ENCODE peak calls at places on chromosome 4, in five cellular contexts. D is fibroblast of pulmonary artery, C is LNCaP clone FGC, X is suprapubic skin, Z is choroid plexus epithelial cell. Y is an unnamed sample.

GRCh38 chr4:52069566-52069965 is 18.5 kb downstream of the SPATA18 start:
- DNase-seq in D (no peak), C (no peak), X (no peak), Z (no peak), Y (peak; percentile 67)

GRCh38 chr4:81152839-81153713 is 61.9 kb downstream of the PRKG2 start:
- DNase-seq in D (no peak), C (no peak), X (no peak), Z (no peak), Y (no peak)

GRCh38 chr4:8323947-8324555 is 54.5 kb downstream of the HTRA3 start:
- DNase-seq in D (no peak), C (no peak), X (no peak), Z (no peak), Y (no peak)

GRCh38 chr4:156934259-156934635 is 37.4 kb downstream of the PDGFC start:
- DNase-seq in D (no peak), C (no peak), X (no peak), Z (no peak), Y (no peak)

GRCh38 chr4:121370729-121371325 is 10.0 kb downstream of the QRFPR start:
- DNase-seq in D (peak; percentile 64), C (no peak), X (no peak), Z (peak; percentile 67), Y (peak; percentile 80)

GRCh38 chr4:62377245-62377644 is 1177.1 kb downstream of the ADGRL3 start:
- DNase-seq in D (no peak), C (no peak), X (no peak), Z (no peak), Y (no peak)

GRCh38 chr4:49032440-49033161 is 46.5 kb downstream of the CWH43 start:
- DNase-seq in D (peak; percentile 41), C (peak; percentile 10), X (no peak), Z (peak; percentile 32), Y (peak; percentile 7)

GRCh38 chr4:43242611-43243010 is 350.1 kb downstream of the GRXCR1 start:
- DNase-seq in D (peak; percentile 64), C (no peak), X (no peak), Z (peak; percentile 56), Y (no peak)

GRCh38 chr4:70838972-70839536 is 636 bp downstream of the GRSF1 start:
- DNase-seq in D (peak; percentile 60), C (no peak), X (peak; percentile 82), Z (peak; percentile 59), Y (peak; percentile 83)

GRCh38 chr4:7420661-7421040 is 14.1 kb downstream of the PSAPL1 start:
- DNase-seq in D (no peak), C (no peak), X (peak; percentile 47), Z (no peak), Y (no peak)

GRCh38 chr4:26687728-26688127 is 103.8 kb downstream of the TBC1D19 start:
- DNase-seq in D (peak; percentile 74), C (no peak), X (no peak), Z (peak; percentile 90), Y (peak; percentile 78)

GRCh38 chr4:13541720-13542576 is 2.4 kb downstream of the NKX3-2 start:
- DNase-seq in D (no peak), C (no peak), X (no peak), Z (no peak), Y (no peak)

GRCh38 chr4:67332627-67333026 is 212.7 kb downstream of the CENPC start:
- DNase-seq in D (peak; percentile 3), C (no peak), X (no peak), Z (peak; percentile 19), Y (no peak)

GRCh38 chr4:166165829-166166420 is 292.9 kb downstream of the TLL1 start:
- DNase-seq in D (peak; percentile 92), C (peak; percentile 56), X (no peak), Z (peak; percentile 85), Y (peak; percentile 92)

GRCh38 chr4:1208970-1209704 is 36.8 kb upstream of the SPON2 start:
- DNase-seq in D (peak; percentile 60), C (peak; percentile 83), X (peak; percentile 65), Z (peak; percentile 65), Y (peak; percentile 40)

GRCh38 chr4:156295676-156296075 is 342.0 kb upstream of the CTSO start:
- DNase-seq in D (no peak), C (no peak), X (no peak), Z (peak; percentile 41), Y (peak; percentile 48)

GRCh38 chr4:113209652-113210320 is 160.3 kb downstream of the ANK2 start:
- DNase-seq in D (no peak), C (no peak), X (no peak), Z (peak; percentile 13), Y (no peak)

GRCh38 chr4:8261851-8262535 is 7.6 kb upstream of the HTRA3 start:
- DNase-seq in D (no peak), C (no peak), X (no peak), Z (peak; percentile 83), Y (no peak)

GRCh38 chr4:106048250-106048931 is 153.1 kb downstream of the NPNT start:
- DNase-seq in D (peak; percentile 38), C (no peak), X (no peak), Z (peak; percentile 44), Y (peak; percentile 80)

GRCh38 chr4:24975505-24975904 is 55.2 kb downstream of the LGI2 start:
- DNase-seq in D (no peak), C (no peak), X (no peak), Z (no peak), Y (no peak)

GRCh38 chr4:153485374-153485773 is 19.2 kb downstream of the TMEM131L start:
- DNase-seq in D (no peak), C (peak; percentile 71), X (no peak), Z (no peak), Y (no peak)

GRCh38 chr4:153488719-153489384 is 22.7 kb downstream of the TMEM131L start:
- DNase-seq in D (peak; percentile 10), C (no peak), X (no peak), Z (no peak), Y (no peak)

GRCh38 chr4:153488006-153488718 is 22.0 kb downstream of the TMEM131L start:
- DNase-seq in D (no peak), C (no peak), X (no peak), Z (peak; percentile 50), Y (no peak)

GRCh38 chr4:153485860-153486259 is 19.7 kb downstream of the TMEM131L start:
- DNase-seq in D (no peak), C (no peak), X (no peak), Z (no peak), Y (no peak)

DNA sequence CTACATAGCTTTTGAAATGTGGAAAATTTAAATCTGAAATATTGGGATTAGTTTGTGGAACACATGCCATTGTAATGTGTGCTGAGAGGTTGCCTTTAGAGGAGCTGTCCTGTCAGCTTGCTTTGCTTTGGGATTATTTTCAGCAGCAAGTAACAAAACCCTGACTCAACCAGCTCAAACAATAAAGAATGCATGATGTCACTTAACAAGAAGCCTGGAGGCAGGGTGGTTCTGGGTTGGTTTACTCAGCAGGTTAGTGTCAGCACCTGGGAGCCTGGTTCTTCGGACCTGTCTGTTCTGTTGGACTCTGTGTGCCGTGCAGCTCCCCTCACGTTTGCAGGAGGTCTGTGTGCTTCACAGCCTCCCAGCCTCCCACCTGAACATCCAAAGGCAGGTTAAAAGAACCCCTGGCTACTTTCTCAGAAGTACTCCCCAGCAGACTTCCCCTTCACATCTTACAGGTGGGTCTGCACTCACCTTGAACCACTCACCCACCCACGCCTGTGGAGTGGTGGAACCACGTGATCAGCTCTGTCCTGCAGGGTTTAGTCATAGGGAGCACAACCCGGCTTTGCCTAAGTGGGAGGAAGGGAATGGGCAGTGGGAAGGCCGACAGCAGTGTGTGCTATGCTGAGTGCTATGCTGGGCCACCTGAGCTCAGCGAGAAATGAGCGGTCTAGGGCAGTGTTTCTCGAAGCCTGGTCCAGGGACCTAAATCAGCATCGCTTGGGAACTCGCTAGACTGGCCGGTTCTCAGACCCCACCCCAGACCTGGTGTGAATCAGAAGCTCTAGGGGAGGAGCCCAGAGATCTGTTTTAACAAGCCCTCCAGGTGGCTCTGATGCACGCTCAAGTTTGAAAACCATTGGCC is 20.4 kb downstream of the TMEM131L start:
- DNase-seq in D (peak; percentile 83), C (peak; percentile 98), X (no peak), Z (peak; percentile 89), Y (peak; percentile 78)
- H3K4me3 ChIP-seq in D (no peak overlapping the region), C (peak overlapping the region; percentile 23), X (peak overlapping the region; percentile 16), Z (no peak overlapping the region), Y (no peak overlapping the region)

DNA sequence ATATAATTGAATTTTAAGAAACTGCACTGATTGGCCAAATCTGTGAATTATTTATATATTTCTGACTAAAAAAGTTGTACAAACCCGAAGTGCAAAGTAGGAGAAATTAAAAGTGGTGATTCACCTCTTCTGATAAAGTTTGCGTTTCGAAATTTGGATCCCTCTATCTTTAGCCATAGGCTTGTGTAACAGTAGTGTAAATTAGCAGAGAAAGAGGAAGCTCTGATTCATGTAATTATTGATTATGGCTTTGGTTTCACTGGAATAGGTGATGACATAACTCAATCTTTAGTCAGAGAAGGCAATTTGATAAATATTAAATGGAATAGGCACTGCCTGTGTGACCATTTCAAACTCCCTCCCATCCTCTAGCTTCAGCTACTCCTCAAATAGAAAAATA is 717.8 kb upstream of the PCDH7 start:
- DNase-seq in D (no peak), C (no peak), X (no peak), Z (no peak), Y (no peak)
- H3K4me3 ChIP-seq in D (no peak overlapping the region), C (no peak overlapping the region), X (no peak overlapping the region), Z (no peak overlapping the region), Y (no peak overlapping the region)

GRCh38 chr4:2942532-2943363 is 20.5 kb downstream of the NOP14 start:
- DNase-seq in D (no peak), C (no peak), X (peak; percentile 69), Z (no peak), Y (no peak)
- H3K4me3 ChIP-seq in D (no peak overlapping the region), C (no peak overlapping the region), X (no peak overlapping the region), Z (no peak overlapping the region), Y (no peak overlapping the region)

DNA sequence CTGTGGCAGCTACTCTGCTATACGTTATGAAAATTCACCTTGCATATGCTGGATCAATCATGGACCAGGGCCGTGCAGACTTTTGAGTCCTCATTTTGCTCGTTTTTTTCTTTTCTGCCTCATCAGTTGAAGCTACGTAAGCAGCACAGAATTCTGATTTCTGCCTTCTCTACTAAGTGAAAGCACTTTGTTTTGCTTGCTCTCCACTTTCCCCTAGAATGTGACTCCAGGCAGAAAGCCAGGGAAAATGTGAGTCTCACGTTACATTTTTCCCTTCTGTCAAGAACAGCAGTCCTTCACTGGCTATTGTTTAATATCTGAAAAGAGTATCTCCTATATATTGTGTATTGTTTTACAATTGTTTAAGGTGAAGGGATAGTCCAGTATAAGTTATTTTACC is 1840.1 kb downstream of the PCDH7 start:
- DNase-seq in D (peak; percentile 78), C (no peak), X (no peak), Z (peak; percentile 92), Y (peak; percentile 88)
- H3K4me3 ChIP-seq in D (peak overlapping the region; percentile 30), C (no peak overlapping the region), X (peak overlapping the region; percentile 27), Z (peak overlapping the region; percentile 42), Y (peak overlapping the region; percentile 84)

Y was measured in adipocyte.